ENCODE peak calls at places on chromosomes 3 and 15, in five cellular contexts. H, I, B, J and L are unnamed samples.

GRCh38 chr3:44501971-44502370 is 24.5 kb upstream of the ZNF445 start:
- DNase-seq in B (no peak), I (no peak), H (peak; percentile 13), J (no peak), L (no peak)

GRCh38 chr3:45035441-45036301 is 9.6 kb downstream of the CLEC3B start:
- DNase-seq in J (no peak), I (peak; percentile 40), H (peak; percentile 35), B (no peak), L (peak; percentile 44)

GRCh38 chr15:63402498-63403253 is 21.0 kb upstream of the CA12 start:
- DNase-seq in H (peak; percentile 57), B (no peak), J (peak; percentile 57), I (no peak), L (no peak)

GRCh38 chr3:123028233-123028828 is 768 bp upstream of the SEMA5B start:
- DNase-seq in J (peak; percentile 72), H (peak; percentile 72), I (peak; percentile 58), B (peak; percentile 31), L (peak; percentile 46)

GRCh38 chr3:81581966-81582599 is 179.4 kb downstream of the GBE1 start:
- DNase-seq in I (no peak), B (peak; percentile 28), H (peak; percentile 47), J (peak; percentile 58), L (no peak)

GRCh38 chr15:79539426-79539825 is 107.3 kb downstream of the MINAR1 start:
- DNase-seq in I (no peak), B (no peak), H (no peak), J (no peak), L (no peak)

GRCh38 chr3:64685331-64685799 is 2.4 kb downstream of the ADAMTS9 start:
- DNase-seq in J (no peak), B (peak; percentile 48), H (peak; percentile 65), I (peak; percentile 71), L (peak; percentile 61)

GRCh38 chr3:182618085-182618732 is 175.1 kb upstream of the ATP11B start:
- DNase-seq in B (no peak), H (no peak), J (peak; percentile 25), I (no peak), L (no peak)

GRCh38 chr3:119420196-119420595 is 43.2 kb downstream of the TMEM39A start:
- DNase-seq in I (no peak), B (no peak), H (no peak), J (peak; percentile 7), L (no peak)
- TF ChIP-seq CTCF in I (no peak), B (no peak), H (no peak), J (peak; percentile 5), L (peak; percentile 23)

GRCh38 chr15:40249477-40250303 is 10.8 kb downstream of the PAK6 start:
- DNase-seq in B (no peak), J (no peak), I (no peak), H (peak; percentile 37), L (no peak)
- H3K27ac ChIP-seq in B (no peak overlapping the region), J (no peak overlapping the region), I (no peak overlapping the region), H (no peak overlapping the region), L (no peak overlapping the region)

DNA sequence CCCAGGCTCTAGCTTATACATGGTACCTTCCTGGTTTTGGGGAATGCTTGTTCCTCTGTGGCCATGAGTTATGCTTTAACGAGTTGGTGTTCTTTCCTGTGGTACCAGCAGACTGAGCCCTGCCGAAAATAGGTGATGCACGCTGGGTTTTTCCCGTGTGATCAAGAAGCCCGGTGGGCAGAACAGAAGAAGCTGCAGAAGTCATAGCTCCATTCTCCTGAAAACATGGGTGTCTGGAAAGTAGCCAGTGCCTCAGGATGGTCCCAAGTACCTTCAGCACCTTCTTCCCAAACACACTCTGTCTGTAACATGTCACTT is 25.2 kb downstream of the MAPKBP1 start:
- DNase-seq in I (no peak), B (no peak), H (no peak), J (no peak), L (no peak)
- H3K4me1 ChIP-seq in I (peaks cover 5% of the 10 kb centered on the region), B (peaks cover 14% of the 10 kb centered on the region), H (peaks cover 16% of the 10 kb centered on the region), J (no peaks in the 10 kb centered on the region), L (peaks cover 17% of the 10 kb centered on the region)

DNA sequence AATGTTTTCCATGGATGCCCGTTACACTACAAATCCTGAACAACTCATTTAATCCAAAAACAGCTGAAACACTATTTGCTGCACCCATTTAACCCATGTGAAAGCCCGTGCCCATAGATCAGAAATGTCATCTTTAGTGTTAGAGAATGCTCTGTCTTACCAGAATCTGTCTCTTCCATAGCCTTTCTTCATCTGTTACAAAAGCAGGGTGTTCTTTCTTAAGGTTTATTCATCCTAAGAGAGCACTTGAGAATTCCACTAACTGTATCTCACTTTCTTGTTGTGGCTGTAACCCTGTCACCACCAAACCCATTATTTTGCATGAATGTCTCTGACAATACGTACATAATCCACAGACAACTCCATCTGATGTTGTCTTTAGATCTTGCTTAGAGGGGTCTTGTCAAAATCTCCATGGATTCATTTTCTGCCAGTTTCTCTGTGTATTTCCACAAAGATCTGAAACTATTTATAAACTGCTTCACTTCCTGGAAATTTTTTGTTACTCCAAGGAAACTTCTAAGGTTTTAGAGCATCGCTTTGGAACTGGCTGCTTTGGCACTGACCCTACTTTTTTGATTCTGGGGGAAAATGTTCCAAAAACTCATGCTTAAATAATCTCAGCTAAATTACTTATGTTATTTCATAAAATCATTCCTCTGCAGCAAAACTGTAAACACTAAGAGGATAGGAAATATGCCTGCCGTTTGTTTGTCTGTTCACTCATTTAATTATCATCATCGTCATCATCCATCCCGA is 167.8 kb upstream of the CCDC54 start:
- DNase-seq in H (no peak), B (no peak), J (no peak), I (no peak), L (no peak)
- TF ChIP-seq CTCF in H (no peak), B (no peak), J (no peak), I (no peak), L (no peak)

GRCh38 chr3:133549565-133549964 is 23.9 kb upstream of the CDV3 start:
- DNase-seq in H (no peak), I (no peak), J (no peak), B (no peak), L (no peak)

GRCh38 chr3:133542871-133543270 is 30.6 kb upstream of the CDV3 start:
- DNase-seq in I (no peak), B (no peak), J (no peak), H (no peak), L (no peak)

GRCh38 chr3:133548090-133548489 is 25.4 kb upstream of the CDV3 start:
- DNase-seq in H (peak; percentile 40), J (no peak), B (no peak), I (no peak), L (no peak)

DNA sequence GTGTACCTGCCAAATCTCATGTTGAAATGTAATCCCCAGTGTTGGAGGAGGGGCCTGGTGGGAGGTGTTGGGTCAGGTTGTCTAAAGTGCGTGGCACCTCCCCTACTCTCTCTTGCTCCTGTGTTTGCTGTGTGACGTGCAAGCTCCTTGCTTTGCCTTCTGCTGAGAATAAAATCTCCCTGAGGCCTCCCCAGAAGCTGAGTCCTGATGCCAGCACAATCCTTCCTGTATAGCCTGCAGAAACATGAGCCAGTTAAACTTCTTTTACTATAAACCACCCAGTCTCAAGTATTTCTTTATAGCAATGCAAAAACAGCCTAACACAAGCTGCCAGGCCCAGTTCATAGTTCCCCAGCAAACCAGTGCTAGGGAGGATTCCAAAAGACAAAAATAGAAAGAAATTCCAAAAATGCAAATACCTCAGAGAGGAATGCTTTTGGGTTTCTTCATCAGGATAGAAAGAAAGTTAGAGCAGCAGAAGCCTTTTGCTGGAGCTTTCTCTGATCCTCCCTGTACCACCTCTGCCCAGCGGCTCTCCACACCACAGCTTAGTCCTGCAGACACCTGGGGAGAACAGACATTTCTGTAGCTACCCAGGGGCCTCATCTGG is 25.9 kb upstream of the CDV3 start:
- DNase-seq in H (peak; percentile 74), J (peak; percentile 53), I (peak; percentile 24), B (no peak), L (no peak)
- H3K27ac ChIP-seq in H (peak overlapping the region; percentile 80), J (peak overlapping the region; percentile 62), I (peak overlapping the region; percentile 72), B (peak overlapping the region; percentile 46), L (peak overlapping the region; percentile 61)

GRCh38 chr15:49044002-49044401 is 2.2 kb downstream of the SECISBP2L start:
- DNase-seq in H (no peak), B (no peak), J (no peak), I (no peak), L (no peak)
- H3K4me1 ChIP-seq in H (no peaks in the 10 kb centered on the region), B (peaks cover 54% of the 10 kb centered on the region), J (peaks cover 26% of the 10 kb centered on the region), I (peaks cover 32% of the 10 kb centered on the region), L (peaks cover 4% of the 10 kb centered on the region)

GRCh38 chr3:127491909-127492308 is 98.6 kb downstream of the TPRA1 start:
- DNase-seq in B (no peak), J (no peak), H (no peak), I (no peak), L (no peak)
- TF ChIP-seq CTCF in B (no peak), J (no peak), H (no peak), I (no peak), L (no peak)

DNA sequence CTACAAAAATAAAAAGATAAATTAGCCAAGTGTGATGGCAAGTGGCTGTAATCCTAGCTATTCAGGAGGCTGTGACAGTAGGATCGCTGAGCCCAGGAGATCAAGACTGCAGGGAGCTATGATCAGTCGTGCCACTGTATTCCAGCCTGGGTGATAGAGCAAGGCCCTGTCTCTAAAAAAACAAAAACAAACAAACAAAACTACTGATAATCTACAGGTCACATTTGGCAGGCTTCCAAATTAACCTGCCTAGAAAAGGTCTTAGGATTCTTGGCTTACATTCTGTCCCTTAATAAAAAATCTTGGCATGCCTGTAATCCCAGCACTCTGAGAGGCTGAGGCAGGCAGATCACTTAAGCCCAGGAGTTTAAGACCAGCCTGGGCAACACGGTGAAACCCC is 33.4 kb upstream of the SETD2 start:
- DNase-seq in H (no peak), J (no peak), B (no peak), I (no peak), L (no peak)
- H3K27ac ChIP-seq in H (no peak overlapping the region), J (no peak overlapping the region), B (no peak overlapping the region), I (no peak overlapping the region), L (no peak overlapping the region)